ENCODE peak calls at places on chromosomes 1 and 21, in six cellular contexts. K is lower lobe of right lung; X is naive thymus-derived CD4-positive, alpha-beta T cell; R is GM06990; C is thoracic aorta; N is brain microvascular endothelial cell. J is an unnamed sample.

GRCh38 chr1:53090227-53091147 is 28.5 kb downstream of the PODN start:
- DNase-seq in X (no peak), N (no peak), C (no peak), K (peak), R (no peak), J (no peak)

GRCh38 chr1:244450597-244451538 is 841 bp downstream of the ADSS2 start:
- DNase-seq in X (peak), C (no peak), R (peak), N (peak), K (peak), J (peak)

GRCh38 chr1:90114521-90115141 is 119.7 kb downstream of the ZNF326 start:
- DNase-seq in X (peak), C (no peak), R (no peak), K (no peak), N (peak), J (no peak)

GRCh38 chr1:94819945-94820746 is at the start of gene SLC44A3:
- DNase-seq in X (no peak), N (no peak), R (no peak), C (no peak), K (peak), J (no peak)

GRCh38 chr1:84668185-84668584 is 22.1 kb downstream of the SSX2IP start:
- DNase-seq in N (no peak), X (no peak), C (no peak), K (no peak), R (no peak), J (no peak)

GRCh38 chr1:51313961-51314777 is 16.2 kb downstream of the TTC39A start:
- DNase-seq in K (peak), X (no peak), N (peak), R (no peak), C (no peak), J (no peak)

GRCh38 chr1:167697667-167698141 is 24.1 kb upstream of the MPZL1 start:
- DNase-seq in K (peak), C (no peak), N (no peak), X (no peak), R (no peak), J (peak)

GRCh38 chr1:160622885-160623633 is 23.8 kb downstream of the SLAMF1 start:
- DNase-seq in K (no peak), X (no peak), C (no peak), N (no peak), R (no peak), J (no peak)

GRCh38 chr1:111490220-111490619 is 13.2 kb downstream of the ADORA3 start:
- DNase-seq in R (no peak), K (no peak), X (no peak), C (no peak), N (no peak), J (no peak)

GRCh38 chr1:25484096-25484495 is 53.4 kb downstream of the MACO1 start:
- DNase-seq in K (no peak), C (no peak), X (no peak), N (no peak), R (no peak), J (peak)

GRCh38 chr1:25837253-25837875 is 17.6 kb downstream of the MTFR1L start:
- DNase-seq in R (no peak), N (no peak), K (no peak), C (no peak), X (no peak), J (no peak)

GRCh38 chr21:46289655-46290178 is 3.6 kb downstream of the YBEY start:
- DNase-seq in C (no peak), N (no peak), X (no peak), K (no peak), R (no peak), J (no peak)

GRCh38 chr1:183239220-183239742 is 53.2 kb downstream of the LAMC2 start:
- DNase-seq in R (no peak), C (no peak), N (no peak), K (no peak), X (no peak), J (no peak)
- H3K4me3 ChIP-seq in R (no peak), C (no peak), N (no peak), K (no peak), X (no peak), J (no peak)

DNA sequence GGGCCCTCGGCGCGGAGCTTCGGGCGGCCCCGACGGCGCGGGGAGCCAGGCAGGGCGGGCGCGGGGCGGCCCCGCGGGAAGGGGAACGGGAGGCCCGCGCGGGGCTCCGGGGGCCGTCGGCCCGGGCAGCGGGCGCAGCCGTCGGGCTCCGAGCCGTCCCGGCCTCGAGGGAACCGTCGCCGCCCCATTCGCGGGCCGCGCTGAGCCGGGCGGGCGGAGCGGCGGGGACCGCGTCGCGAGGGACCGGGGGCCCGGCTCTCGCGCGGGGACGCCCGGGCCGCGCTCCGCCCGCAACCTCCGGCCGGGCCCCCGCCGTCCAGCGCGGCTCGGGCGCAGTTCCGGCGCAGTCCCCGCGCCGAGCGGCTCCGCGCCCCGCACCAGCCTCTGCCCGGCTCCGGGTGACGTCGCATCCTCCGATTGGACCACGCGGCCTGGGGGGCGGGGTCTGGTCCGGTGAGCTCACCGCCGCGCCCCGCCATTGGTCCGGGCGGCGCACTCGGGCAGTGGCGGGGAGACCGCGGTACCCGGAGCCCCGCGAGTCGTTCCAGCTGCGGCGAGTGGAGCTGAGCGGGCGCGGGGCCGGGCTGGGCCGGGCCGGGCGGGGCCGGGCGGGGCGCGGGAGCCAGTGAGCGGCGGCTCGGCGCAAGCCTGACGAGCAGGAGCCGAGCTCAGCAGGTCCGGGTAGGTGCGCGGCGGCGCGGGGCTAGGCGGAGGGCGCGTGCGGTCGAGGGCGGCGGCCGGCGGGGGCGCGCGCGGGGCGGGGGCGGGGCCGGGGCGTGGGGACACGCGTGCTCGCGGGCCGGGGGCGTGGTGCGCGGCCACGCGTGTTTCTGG is 66.7 kb upstream of the VAMP3 start:
- DNase-seq in K (peak), N (peak), X (peak), C (peak), R (peak), J (peak)
- H3K4me3 ChIP-seq in K (peak), N (peak), X (no peak), C (peak), R (no peak), J (no peak)

DNA sequence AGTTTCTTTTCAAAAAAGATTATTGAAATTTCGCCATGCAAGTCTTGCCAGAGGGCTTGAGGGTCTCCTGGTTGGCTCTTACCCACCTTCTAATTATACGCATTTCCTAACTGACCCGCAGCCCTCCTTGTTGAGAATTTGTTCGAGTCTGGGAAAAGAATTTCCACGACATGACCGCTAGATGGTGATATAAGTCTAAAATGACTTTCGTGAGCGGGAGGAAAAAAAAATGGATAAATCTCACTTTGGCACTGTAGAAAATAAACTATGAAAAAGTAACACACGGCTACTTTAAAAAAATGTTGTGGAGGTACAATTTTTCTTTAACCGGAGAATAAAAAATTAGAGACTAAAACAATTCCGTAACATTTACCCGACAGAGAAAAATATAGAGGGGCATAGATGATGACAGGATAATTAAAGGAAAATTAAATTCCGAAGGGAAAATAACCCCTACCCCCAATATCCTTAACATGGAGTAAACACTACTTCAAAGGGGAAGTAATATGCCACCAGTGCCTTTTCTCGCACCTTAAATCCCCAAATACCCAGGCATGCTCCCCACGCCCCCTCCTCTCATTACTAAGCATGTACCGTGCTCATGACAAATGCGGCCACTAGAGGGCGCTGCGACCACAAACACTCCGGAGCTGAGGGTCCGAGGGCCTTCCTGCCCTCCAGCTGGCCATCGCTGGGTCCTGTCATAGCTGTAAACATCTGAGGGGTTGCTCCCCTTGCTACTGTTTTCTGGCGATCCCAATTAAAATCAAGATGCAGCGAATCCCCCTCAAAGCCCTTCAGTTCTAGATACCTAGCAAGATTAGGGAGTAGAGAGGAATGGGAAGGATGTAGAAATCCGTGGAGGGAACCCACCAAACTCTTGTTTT is 266.9 kb downstream of the ASTN1 start:
- DNase-seq in K (peak), C (no peak), N (peak), X (peak), R (peak), J (peak)
- H3K4me3 ChIP-seq in K (no peak), C (peak), N (peak), X (no peak), R (no peak), J (no peak)

GRCh38 chr1:86394416-86394815 is 1.7 kb downstream of the ODF2L start:
- DNase-seq in C (no peak), N (peak), X (no peak), R (no peak), K (no peak), J (no peak)
- H3K4me3 ChIP-seq in C (no peak), N (no peak), X (no peak), R (no peak), K (peak), J (no peak)

GRCh38 chr1:29828526-29829447 is 592.5 kb downstream of the PTPRU start:
- DNase-seq in K (no peak), N (no peak), R (no peak), X (no peak), C (no peak), J (no peak)
- H3K4me3 ChIP-seq in K (no peak), N (no peak), R (no peak), X (no peak), C (no peak), J (no peak)

GRCh38 chr1:155859881-155860841 is 794 bp downstream of the SYT11 start:
- DNase-seq in R (peak), K (peak), X (no peak), N (peak), C (peak), J (peak)

GRCh38 chr1:155860939-155861496 is 1.7 kb downstream of the SYT11 start:
- DNase-seq in X (no peak), C (no peak), K (no peak), N (no peak), R (no peak), J (no peak)

GRCh38 chr1:155859234-155859829 is at the start of gene SYT11:
- DNase-seq in N (peak), R (peak), C (peak), X (peak), K (peak), J (peak)

GRCh38 chr1:155856975-155857930 is at the start of gene GON4L:
- DNase-seq in K (peak), R (peak), N (peak), X (peak), C (peak), J (peak)

GRCh38 chr1:155858805-155859233 is 548 bp upstream of the SYT11 start:
- DNase-seq in X (no peak), C (no peak), K (no peak), N (peak), R (no peak), J (peak)
- H3K4me3 ChIP-seq in X (peak), C (peak), K (peak), N (peak), R (peak), J (no peak)

GRCh38 chr1:213986925-213987250 is 885 bp upstream of the PROX1 start:
- DNase-seq in R (no peak), X (no peak), K (no peak), C (no peak), N (no peak), J (no peak)
- H3K4me3 ChIP-seq in R (no peak), X (no peak), K (peak), C (peak), N (no peak), J (no peak)